ENCODE peak calls at places on chromosomes 1 and 21, in four cellular contexts. G is EL; C is neuronal stem cell; M is stimulated activated CD8-positive, alpha-beta memory T cell treated with anti-CD3 and anti-CD28 coated beads, Interleukin-7, amount 100 ng/mL, for 1 hour. K is an unnamed sample.

GRCh38 chr1:36350659-36351171 is 27.3 kb upstream of the EVA1B start:
- DNase-seq in G (peak), C (no peak), M (no peak), K (peak)

GRCh38 chr1:93577536-93578432 is 103.9 kb downstream of the BCAR3 start:
- DNase-seq in G (no peak), C (no peak), M (no peak), K (no peak)

GRCh38 chr1:34049994-34050393 is 115.0 kb downstream of the CSMD2 start:
- DNase-seq in G (no peak), C (no peak), M (no peak), K (no peak)

GRCh38 chr1:5640845-5641244 is 351.4 kb downstream of the NPHP4 start:
- DNase-seq in G (no peak), C (peak), M (no peak), K (peak)

GRCh38 chr21:14886001-14886400 is 178.8 kb downstream of the NRIP1 start:
- DNase-seq in G (no peak), C (no peak), M (no peak), K (no peak)

GRCh38 chr1:68149907-68150306 is 82.4 kb downstream of the WLS start:
- DNase-seq in G (no peak), C (no peak), M (no peak), K (no peak)

GRCh38 chr1:12478612-12478985 is 139.4 kb downstream of the DHRS3 start:
- DNase-seq in G (no peak), C (no peak), M (no peak), K (no peak)

GRCh38 chr1:172601046-172601630 is 57.8 kb upstream of the FASLG start:
- DNase-seq in G (no peak), C (no peak), M (no peak), K (no peak)

GRCh38 chr1:169363046-169363756 is 4.4 kb downstream of the NME7 start:
- DNase-seq in G (peak), C (no peak), M (no peak), K (peak)

GRCh38 chr1:107965112-107965991 is at the start of gene VAV3:
- DNase-seq in G (peak), C (peak), M (no peak), K (no peak)

GRCh38 chr1:77687519-77687906 is 5.1 kb upstream of the ZZZ3 start:
- DNase-seq in G (no peak), C (peak), M (no peak), K (no peak)

GRCh38 chr1:82161651-82162238 is 361.0 kb downstream of the ADGRL2 start:
- DNase-seq in G (no peak), C (no peak), M (no peak), K (no peak)

GRCh38 chr1:153030895-153031294 is at the start of gene SPRR1B:
- DNase-seq in G (no peak), C (no peak), M (no peak), K (no peak)

GRCh38 chr21:46307625-46308024 is 16.0 kb downstream of the C21orf58 start:
- DNase-seq in G (peak), C (no peak), M (no peak), K (peak)

GRCh38 chr21:26553921-26554320 is 19.2 kb downstream of the CYYR1 start:
- DNase-seq in G (no peak), C (no peak), M (no peak), K (no peak)

GRCh38 chr1:116667577-116668105 is at the start of gene IGSF3:
- DNase-seq in G (peak), C (peak), M (no peak), K (no peak)

GRCh38 chr21:38322551-38322950 is 65.8 kb downstream of the KCNJ15 start:
- DNase-seq in G (peak), C (no peak), M (no peak), K (no peak)

GRCh38 chr1:28416509-28417194 is 47.1 kb downstream of the PHACTR4 start:
- DNase-seq in G (peak), C (no peak), M (no peak), K (no peak)

GRCh38 chr1:210294991-210295773 is 33.5 kb upstream of the HHAT start:
- DNase-seq in G (peak), C (no peak), M (no peak), K (no peak)

GRCh38 chr1:31855038-31855845 is 39.4 kb upstream of the SPOCD1 start:
- DNase-seq in G (peak), C (no peak), M (no peak), K (no peak)

GRCh38 chr1:77514871-77515776 is 167.3 kb downstream of the ZZZ3 start:
- DNase-seq in G (peak), C (no peak), M (no peak), K (no peak)

K was measured in SW 1271.